ENCODE peak calls at places on chromosomes 16 and 17, in seven cellular contexts. C is GM23248, K is OCI-LY7, A is Karpas-422, X is hepatocyte, V is HCT116, I is GM23338. W is an unnamed sample. For H3K9me2, the result is how much of the 10 kb centered on the place peaks cover.

GRCh38 chr17:74350486-74350885 is 11.2 kb downstream of the BTBD17 start:
- DNase-seq in V (no peak), C (no peak), A (no peak), X (no peak), K (no peak), I (no peak), W (no peak)

GRCh38 chr16:51971184-51971583 is 575.8 kb downstream of the TOX3 start:
- DNase-seq in A (peak), X (peak), I (peak), K (peak), V (no peak), C (peak), W (no peak)

GRCh38 chr17:34499576-34499975 is 79.8 kb upstream of the TMEM132E start:
- DNase-seq in K (peak), I (peak), V (no peak), A (peak), C (peak), X (peak), W (no peak)

GRCh38 chr17:76866774-76867577 is 1.2 kb upstream of the MGAT5B start:
- DNase-seq in K (no peak), X (no peak), I (no peak), C (peak), V (no peak), A (no peak), W (no peak)

GRCh38 chr17:20784100-20784665 is 204.7 kb downstream of the CDRT15L2 start:
- DNase-seq in K (no peak), I (no peak), A (no peak), V (no peak), C (no peak), X (no peak), W (no peak)

GRCh38 chr17:70810609-70811008 is 641.3 kb downstream of the KCNJ2 start:
- DNase-seq in I (no peak), X (no peak), C (peak), K (no peak), V (no peak), A (no peak), W (no peak)

GRCh38 chr17:37605813-37606505 is 3.3 kb downstream of the SYNRG start:
- DNase-seq in X (no peak), K (peak), C (peak), A (no peak), V (no peak), I (no peak), W (no peak)

GRCh38 chr16:19084879-19085278 is 17.5 kb downstream of the COQ7 start:
- DNase-seq in C (no peak), I (no peak), X (no peak), K (no peak), V (no peak), A (peak), W (no peak)

GRCh38 chr17:34099859-34100258 is 155.2 kb upstream of the CCL2 start:
- DNase-seq in V (no peak), X (no peak), C (no peak), A (no peak), K (no peak), I (peak), W (no peak)

GRCh38 chr16:68040506-68041288 is 17.6 kb downstream of the DUS2 start:
- DNase-seq in I (peak), C (peak), V (peak), X (peak), K (peak), A (peak), W (peak)

GRCh38 chr16:25108054-25108453 is 3.5 kb upstream of the LCMT1 start:
- DNase-seq in I (peak), K (peak), V (no peak), C (no peak), A (peak), X (no peak), W (peak)

GRCh38 chr16:2748757-2749455 is 3.5 kb upstream of the SRRM2 start:
- DNase-seq in I (no peak), K (no peak), X (no peak), A (no peak), V (no peak), C (no peak), W (no peak)

GRCh38 chr17:42050360-42051012 is at the start of gene C17orf113:
- DNase-seq in C (peak), K (no peak), A (no peak), V (no peak), X (peak), I (peak), W (peak)

GRCh38 chr16:28498666-28499065 is 4.2 kb downstream of the APOBR start:
- DNase-seq in V (no peak), X (no peak), I (no peak), A (no peak), K (no peak), C (no peak), W (no peak)

GRCh38 chr16:23143391-23143790 is 5.9 kb downstream of the USP31 start:
- DNase-seq in I (no peak), C (no peak), V (no peak), A (no peak), K (no peak), X (no peak), W (no peak)

GRCh38 chr16:21720533-21720932 is 56.8 kb downstream of the OTOA start:
- DNase-seq in V (no peak), X (no peak), I (no peak), K (peak), C (no peak), A (no peak), W (no peak)

GRCh38 chr16:48013476-48013875 is 142.3 kb downstream of the ABCC12 start:
- DNase-seq in C (no peak), I (no peak), K (no peak), V (no peak), X (no peak), A (peak), W (peak)

GRCh38 chr17:65584604-65585521 is 23.4 kb upstream of the AXIN2 start:
- DNase-seq in K (no peak), X (no peak), A (no peak), V (no peak), I (no peak), C (peak), W (no peak)

GRCh38 chr16:24761526-24761925 is 32.1 kb downstream of the TNRC6A start:
- DNase-seq in C (peak), A (no peak), I (no peak), K (no peak), V (no peak), X (no peak), W (no peak)

GRCh38 chr17:42233148-42233547 is 38.9 kb upstream of the GHDC start:
- DNase-seq in X (no peak), A (no peak), K (no peak), V (no peak), C (peak), I (no peak), W (peak)

GRCh38 chr16:1989209-1989825 is 453 bp upstream of the SYNGR3 start:
- DNase-seq in V (no peak), A (no peak), X (no peak), C (no peak), I (peak), K (no peak), W (no peak)

GRCh38 chr16:17590711-17591654 is 120.2 kb upstream of the XYLT1 start:
- DNase-seq in C (peak), K (no peak), X (no peak), I (no peak), V (no peak), A (no peak), W (no peak)

GRCh38 chr17:39107973-39108372 is 43.5 kb downstream of the PLXDC1 start:
- DNase-seq in A (no peak), C (no peak), I (peak), X (no peak), K (no peak), V (no peak), W (no peak)

GRCh38 chr17:7326186-7326585 is 2.9 kb downstream of the NEURL4 start:
- DNase-seq in A (no peak), X (no peak), V (no peak), C (no peak), I (no peak), K (no peak), W (no peak)

GRCh38 chr17:71438631-71439146 is 682.1 kb upstream of the SOX9 start:
- DNase-seq in V (peak), A (no peak), K (no peak), I (no peak), C (peak), X (peak), W (peak)

GRCh38 chr17:46739982-46740381 is 78.5 kb downstream of the WNT3 start:
- DNase-seq in V (no peak), C (no peak), A (no peak), K (no peak), I (no peak), X (no peak), W (no peak)

GRCh38 chr17:73902416-73903181 is 258.4 kb upstream of the SDK2 start:
- DNase-seq in K (peak), X (peak), C (no peak), A (no peak), I (peak), V (no peak), W (no peak)

GRCh38 chr17:73532441-73532901 is 111.8 kb downstream of the SDK2 start:
- DNase-seq in A (no peak), X (no peak), C (no peak), K (no peak), V (no peak), I (no peak), W (no peak)

GRCh38 chr16:75099738-75100615 is 16.6 kb downstream of the LDHD start:
- DNase-seq in C (no peak), I (no peak), A (no peak), K (peak), X (no peak), V (no peak), W (no peak)

GRCh38 chr16:77869997-77870813 is 81.8 kb downstream of the VAT1L start:
- DNase-seq in I (peak), V (no peak), A (no peak), K (no peak), X (peak), C (peak), W (no peak)

GRCh38 chr17:58388302-58389190 is 28.8 kb downstream of the RNF43 start:
- DNase-seq in I (peak), K (no peak), X (no peak), V (no peak), A (peak), C (no peak), W (no peak)

GRCh38 chr16:12639044-12639443 is 164.6 kb downstream of the CPPED1 start:
- DNase-seq in C (peak), X (no peak), I (no peak), K (no peak), V (no peak), A (peak), W (peak)

GRCh38 chr16:13852827-13853226 is 67.1 kb upstream of the ERCC4 start:
- DNase-seq in A (no peak), X (no peak), C (no peak), K (no peak), I (no peak), V (no peak), W (no peak)

GRCh38 chr16:57190136-57190535 is 4.0 kb downstream of the RSPRY1 start:
- DNase-seq in A (no peak), I (no peak), V (no peak), K (no peak), C (peak), X (no peak), W (no peak)

GRCh38 chr16:74939688-74940087 is 45.2 kb downstream of the WDR59 start:
- DNase-seq in V (no peak), A (no peak), K (no peak), X (no peak), C (no peak), I (no peak), W (no peak)

GRCh38 chr17:76088041-76088867 is 9.3 kb downstream of the ZACN start:
- DNase-seq in I (peak), C (no peak), X (no peak), K (peak), A (no peak), V (no peak), W (no peak)

GRCh38 chr17:44005865-44006580 is 1.6 kb downstream of the NAGS start:
- DNase-seq in X (peak), K (peak), I (peak), A (no peak), C (peak), V (no peak), W (no peak)

GRCh38 chr17:57810740-57811632 is 38.9 kb downstream of the MRPS23 start:
- DNase-seq in I (no peak), C (peak), K (no peak), X (peak), V (no peak), A (no peak), W (no peak)

GRCh38 chr17:65182233-65182632 is 45.1 kb downstream of the RGS9 start:
- DNase-seq in I (no peak), C (no peak), A (no peak), K (peak), X (no peak), V (no peak), W (no peak)

GRCh38 chr17:30808785-30809286 is 15.7 kb downstream of the CRLF3 start:
- DNase-seq in I (no peak), V (no peak), K (peak), A (peak), X (no peak), C (no peak), W (no peak)

DNA sequence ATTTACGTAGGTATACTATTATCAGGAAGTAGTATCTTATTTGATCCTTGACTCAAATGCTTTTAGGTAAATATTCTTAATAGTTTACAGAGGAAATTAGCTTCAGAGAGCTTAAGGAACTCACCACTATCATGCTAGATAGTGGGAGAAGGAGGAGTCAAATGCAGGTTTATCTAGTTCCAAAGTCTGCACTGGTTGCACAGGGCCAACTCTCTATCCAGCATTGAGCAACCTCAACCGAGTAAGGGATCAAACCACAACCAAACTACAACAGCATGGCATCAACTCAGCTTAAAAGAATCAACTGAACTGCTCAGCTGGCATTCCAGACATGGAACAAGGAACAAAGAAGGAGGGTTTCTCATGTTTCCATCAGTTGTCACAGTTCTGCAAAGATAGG is 306.0 kb downstream of the MAF start:
- DNase-seq in V (no peak), C (no peak), A (no peak), K (no peak), X (peak), I (no peak), W (no peak)
- H3K4me3 ChIP-seq in V (no peak), C (no peak), A (no peak), K (no peak), X (no peak), I (no peak), W (no peak)

GRCh38 chr17:78348055-78348745 is 11.7 kb downstream of the SOCS3 start:
- DNase-seq in K (no peak), X (no peak), C (no peak), V (no peak), I (no peak), A (no peak), W (no peak)
- H3K9me2 ChIP-seq in K (under half), X (under half), C (under half), V (under half), I (under half), A (under half), W (under half)

DNA sequence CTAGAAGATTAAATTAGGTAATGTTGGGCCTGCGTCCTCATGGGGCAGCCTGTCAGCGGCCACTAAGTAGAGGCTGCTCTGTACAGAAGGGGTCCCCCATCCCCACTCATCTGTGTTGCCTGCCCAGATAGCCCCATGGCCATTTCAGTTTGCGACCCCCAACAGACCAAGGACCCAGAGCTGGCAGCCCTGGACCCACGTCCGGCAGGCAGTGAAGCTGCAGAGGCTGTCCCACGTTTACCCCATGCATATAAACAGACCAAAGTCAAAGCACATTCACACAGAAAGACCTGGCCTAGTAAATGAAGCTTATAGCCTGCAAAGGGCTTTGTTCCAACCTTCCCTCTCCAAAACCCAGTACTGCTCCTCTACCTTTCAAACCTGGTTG is 4.6 kb downstream of the PDF start:
- DNase-seq in A (no peak), V (no peak), C (no peak), X (no peak), K (no peak), I (no peak), W (no peak)
- H3K4me3 ChIP-seq in A (no peak), V (no peak), C (no peak), X (no peak), K (peak), I (no peak), W (no peak)

GRCh38 chr16:85517154-85517553 is 96.0 kb upstream of the GSE1 start:
- DNase-seq in A (no peak), I (no peak), K (no peak), C (no peak), V (no peak), X (no peak), W (no peak)
- H3K9me2 ChIP-seq in A (under half), I (under half), K (under half), C (under half), V (under half), X (under half), W (under half)